ENCODE peak calls at places on chromosome 18, in ten cellular contexts. Z is T-helper 1 cell; T is NCI-H2029 treated with DMSO at 0.1 percent for 48 hours; Y is aorta; F is foreskin fibroblast; W is activated CD8-positive, alpha-beta T cell treated with anti-CD3 and anti-CD28 coated beads, Interleukin-2, amount 10 ng/mL, durations not matched to agents 7 days and 5 days; P is cardiac fibroblast; H is memory B cell; Q is WERI-Rb-1; J is AG09309. A is an unnamed sample.

GRCh38 chr18:25759111-25759510 is 331.3 kb downstream of the SS18 start:
- DNase-seq in P (no peak), Q (no peak), H (no peak), Z (no peak), W (no peak), Y (no peak), F (peak), J (no peak), T (no peak), A (no peak)

GRCh38 chr18:30683836-30684235 is 358.7 kb downstream of the DSC3 start:
- DNase-seq in Q (no peak), T (no peak), Z (no peak), H (no peak), W (no peak), P (no peak), Y (no peak), F (no peak), J (no peak), A (no peak)

GRCh38 chr18:31211047-31211446 is 48.4 kb upstream of the DSC1 start:
- DNase-seq in P (no peak), J (no peak), Y (no peak), W (no peak), F (no peak), Z (no peak), T (no peak), H (no peak), Q (no peak), A (no peak)

GRCh38 chr18:72160504-72161445 is 383.4 kb downstream of the CBLN2 start:
- DNase-seq in P (no peak), T (no peak), Y (no peak), W (no peak), J (no peak), F (peak), Z (no peak), Q (no peak), H (no peak), A (no peak)

GRCh38 chr18:9417081-9417841 is 58.1 kb upstream of the RALBP1 start:
- DNase-seq in Y (no peak), T (no peak), Z (no peak), F (peak), H (no peak), W (no peak), Q (no peak), P (peak), J (no peak), A (no peak)

GRCh38 chr18:13392029-13392750 is 173.6 kb downstream of the LDLRAD4 start:
- DNase-seq in Y (no peak), T (no peak), Z (no peak), H (no peak), Q (no peak), J (no peak), F (no peak), P (no peak), W (no peak), A (no peak)

GRCh38 chr18:62577748-62578147 is 54.9 kb downstream of the ZCCHC2 start:
- DNase-seq in W (no peak), F (no peak), P (no peak), Q (no peak), Z (no peak), J (no peak), T (no peak), Y (no peak), H (no peak), A (no peak)

GRCh38 chr18:68456985-68457384 is 257.9 kb downstream of the TMX3 start:
- DNase-seq in J (no peak), H (no peak), Q (no peak), Y (no peak), T (no peak), W (no peak), P (no peak), F (peak), Z (no peak), A (no peak)

GRCh38 chr18:70397259-70397925 is 108.5 kb downstream of the SOCS6 start:
- DNase-seq in F (peak), J (no peak), Z (no peak), T (no peak), Y (no peak), P (no peak), W (no peak), Q (no peak), H (no peak), A (no peak)

GRCh38 chr18:74126684-74127482 is 20.8 kb downstream of the FBXO15 start:
- DNase-seq in W (no peak), Y (no peak), F (no peak), P (no peak), H (no peak), Q (no peak), Z (no peak), T (no peak), J (no peak), A (no peak)

GRCh38 chr18:36130039-36130831 is 536 bp downstream of the ELP2 start:
- DNase-seq in T (no peak), J (no peak), H (no peak), P (no peak), Z (no peak), Y (no peak), F (no peak), W (no peak), Q (no peak), A (no peak)

GRCh38 chr18:69217271-69217670 is 183.4 kb upstream of the DOK6 start:
- DNase-seq in J (no peak), Y (no peak), Q (peak), Z (no peak), F (no peak), P (no peak), W (no peak), T (no peak), H (no peak), A (no peak)

GRCh38 chr18:54117853-54118773 is 106.4 kb downstream of the MBD2 start:
- DNase-seq in T (no peak), H (no peak), F (peak), Z (no peak), W (no peak), P (peak), Q (no peak), J (no peak), Y (no peak), A (no peak)

GRCh38 chr18:51030537-51031258 is 685 bp downstream of the SMAD4 start:
- DNase-seq in W (peak), T (no peak), Y (peak), Z (peak), H (peak), J (no peak), F (peak), Q (peak), P (peak), A (peak)

GRCh38 chr18:43952398-43952797 is 675.1 kb upstream of the SYT4 start:
- DNase-seq in P (no peak), Z (no peak), T (no peak), J (no peak), H (no peak), W (no peak), F (peak), Y (no peak), Q (no peak), A (no peak)

GRCh38 chr18:38427234-38427633 is 861.6 kb upstream of the CELF4 start:
- DNase-seq in Y (no peak), F (no peak), Q (peak), H (no peak), J (no peak), W (no peak), T (no peak), Z (no peak), P (no peak), A (no peak)

GRCh38 chr18:25453556-25454269 is 101.7 kb upstream of the ZNF521 start:
- DNase-seq in P (peak), W (no peak), H (no peak), F (peak), J (peak), Q (no peak), T (no peak), Y (no peak), Z (no peak), A (no peak)

GRCh38 chr18:78620326-78620725 is 359.3 kb upstream of the SALL3 start:
- DNase-seq in W (no peak), Q (peak), P (no peak), F (no peak), J (no peak), Y (peak), H (no peak), T (no peak), Z (no peak), A (no peak)

GRCh38 chr18:54551590-54551989 is 39.5 kb upstream of the DYNAP start:
- DNase-seq in T (no peak), J (no peak), W (no peak), P (no peak), Q (no peak), H (no peak), Y (no peak), Z (no peak), F (no peak), A (no peak)

GRCh38 chr18:55552498-55553189 is 35.3 kb downstream of the TCF4 start:
- DNase-seq in H (no peak), W (no peak), Z (no peak), Q (no peak), Y (no peak), T (no peak), F (no peak), P (peak), J (peak), A (no peak)

GRCh38 chr18:53534695-53535094 is 689.8 kb downstream of the MBD2 start:
- DNase-seq in Q (no peak), Y (no peak), P (peak), H (no peak), J (no peak), Z (no peak), W (no peak), F (peak), T (no peak), A (no peak)

GRCh38 chr18:59839931-59840685 is 59.7 kb upstream of the PMAIP1 start:
- DNase-seq in W (no peak), J (no peak), Z (no peak), F (peak), H (no peak), T (no peak), Q (no peak), P (no peak), Y (no peak), A (no peak)

GRCh38 chr18:10588975-10589374 is 63.1 kb downstream of the NAPG start:
- DNase-seq in T (peak), Y (no peak), F (no peak), P (no peak), Q (no peak), W (no peak), Z (no peak), J (no peak), H (no peak), A (no peak)

GRCh38 chr18:76558881-76559667 is 64.0 kb upstream of the ZNF516 start:
- DNase-seq in F (peak), Z (no peak), P (no peak), Q (no peak), H (no peak), T (no peak), W (no peak), J (no peak), Y (no peak), A (no peak)

GRCh38 chr18:1541478-1541877 is 636.8 kb downstream of the ADCYAP1 start:
- DNase-seq in P (no peak), Y (no peak), F (no peak), Z (no peak), Q (no peak), W (no peak), J (no peak), H (no peak), T (no peak), A (no peak)

GRCh38 chr18:1006965-1007364 is 102.3 kb downstream of the ADCYAP1 start:
- DNase-seq in J (no peak), H (no peak), P (no peak), Y (no peak), F (no peak), T (no peak), Q (no peak), W (no peak), Z (no peak), A (no peak)

GRCh38 chr18:22286576-22286975 is 117.2 kb downstream of the GATA6 start:
- DNase-seq in W (no peak), P (peak), Y (no peak), F (no peak), Q (no peak), Z (no peak), T (no peak), J (no peak), H (no peak), A (no peak)

GRCh38 chr18:79921984-79922965 is 29.2 kb downstream of the SLC66A2 start:
- DNase-seq in W (no peak), T (no peak), J (no peak), Q (peak), Y (peak), P (no peak), Z (no peak), H (no peak), F (no peak), A (no peak)

GRCh38 chr18:48868468-48869466 is 82.0 kb downstream of the SMAD7 start:
- DNase-seq in T (no peak), P (no peak), F (no peak), W (peak), J (no peak), Y (peak), Q (peak), Z (no peak), H (peak), A (peak)

GRCh38 chr18:31015715-31016459 is 26.7 kb downstream of the DSC3 start:
- DNase-seq in W (no peak), P (no peak), T (no peak), J (no peak), Z (no peak), Q (no peak), H (no peak), F (no peak), Y (no peak), A (no peak)

GRCh38 chr18:60892855-60893254 is 440.4 kb upstream of the CDH20 start:
- DNase-seq in H (no peak), P (peak), Q (no peak), F (peak), Z (no peak), Y (no peak), J (no peak), T (no peak), W (no peak), A (no peak)

GRCh38 chr18:67553471-67553870 is 37.0 kb upstream of the DSEL start:
- DNase-seq in F (peak), P (no peak), J (no peak), H (no peak), Q (no peak), T (no peak), Y (no peak), W (no peak), Z (no peak), A (no peak)

GRCh38 chr18:8798996-8799395 is 93.6 kb downstream of the MTCL1 start:
- DNase-seq in Z (no peak), Q (no peak), F (peak), P (no peak), Y (no peak), J (no peak), H (no peak), T (no peak), W (no peak), A (no peak)

GRCh38 chr18:79982736-79983135 is 5.6 kb downstream of the TXNL4A start:
- DNase-seq in W (peak), F (peak), T (no peak), Y (no peak), P (peak), Q (no peak), H (no peak), J (no peak), Z (no peak), A (peak)